ENCODE peak calls at places on chromosome 2, in six cellular contexts. E is lung; J is iPS DF 6.9; M is brain microvascular endothelial cell; L is mucosa of descending colon; K is CD8-positive, alpha-beta memory T cell. I is an unnamed sample. For H3K36me3, the result is how much of the 10 kb centered on the place peaks cover.

GRCh38 chr2:28981016-28981441 is at the start of gene TOGARAM2:
- DNase-seq in E (peak), J (no peak), M (peak), L (peak), K (no peak), I (no peak)

GRCh38 chr2:106107509-106108131 is 86.5 kb downstream of the UXS1 start:
- DNase-seq in E (no peak), J (no peak), M (peak), L (no peak), K (no peak), I (no peak)

GRCh38 chr2:10043256-10043905 is at the start of gene KLF11:
- DNase-seq in E (peak), J (no peak), M (peak), L (peak), K (peak), I (peak)

GRCh38 chr2:11348209-11348749 is 3.8 kb upstream of the ROCK2 start:
- DNase-seq in E (no peak), J (no peak), M (no peak), L (no peak), K (no peak), I (no peak)

GRCh38 chr2:4675295-4675694 is 971.9 kb downstream of the DCDC2C start:
- DNase-seq in E (no peak), J (no peak), M (no peak), L (no peak), K (no peak), I (no peak)

GRCh38 chr2:196324212-196324611 is 152.8 kb upstream of the STK17B start:
- DNase-seq in E (no peak), J (no peak), M (no peak), L (no peak), K (no peak), I (no peak)

GRCh38 chr2:10638093-10638492 is 51.7 kb downstream of the NOL10 start:
- DNase-seq in E (no peak), J (no peak), M (no peak), L (no peak), K (no peak), I (no peak)

GRCh38 chr2:128091691-128092050 is 671 bp downstream of the UGGT1 start:
- DNase-seq in E (no peak), J (no peak), M (no peak), L (peak), K (no peak), I (no peak)

GRCh38 chr2:66233981-66234380 is 200.9 kb upstream of the MEIS1 start:
- DNase-seq in E (no peak), J (no peak), M (no peak), L (no peak), K (no peak), I (no peak)

GRCh38 chr2:66235408-66235807 is 199.5 kb upstream of the MEIS1 start:
- DNase-seq in E (no peak), J (no peak), M (no peak), L (no peak), K (no peak), I (no peak)

GRCh38 chr2:66237470-66238354 is 197.2 kb upstream of the MEIS1 start:
- DNase-seq in E (no peak), J (no peak), M (no peak), L (no peak), K (no peak), I (no peak)

GRCh38 chr2:66236816-66237469 is 198.0 kb upstream of the MEIS1 start:
- DNase-seq in E (no peak), J (no peak), M (no peak), L (no peak), K (no peak), I (no peak)

DNA sequence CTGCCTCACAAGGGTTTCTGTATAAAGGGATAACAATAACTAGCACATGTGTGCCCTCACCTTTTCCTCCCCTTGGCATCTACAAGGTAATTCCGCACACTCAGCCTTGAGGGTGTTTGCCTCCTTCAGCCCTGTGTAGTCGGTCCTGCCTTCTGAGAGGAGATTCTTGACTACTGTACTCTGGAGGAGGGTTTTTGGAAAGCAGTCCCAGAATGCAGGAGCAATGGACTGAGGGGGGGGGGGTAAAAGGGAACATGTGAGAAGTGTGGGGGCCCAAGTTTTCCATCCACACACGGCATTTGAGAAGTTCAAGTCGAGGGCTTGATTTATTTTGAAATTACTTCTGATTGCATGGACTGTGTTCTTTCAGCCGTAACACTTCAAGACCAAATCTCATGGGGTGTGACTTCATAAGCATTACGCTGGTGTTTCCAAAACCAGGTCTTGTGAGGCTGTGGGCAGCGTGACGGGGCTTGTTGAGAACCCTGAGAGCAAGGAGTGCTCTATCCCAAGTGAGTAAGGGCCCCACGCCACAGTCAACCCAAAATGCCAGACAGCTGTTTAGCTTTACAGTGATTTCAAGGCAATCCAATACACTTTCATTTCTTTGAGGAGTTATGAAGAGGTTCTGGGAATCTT is 198.7 kb upstream of the MEIS1 start:
- DNase-seq in E (no peak), J (no peak), M (no peak), L (no peak), K (no peak), I (peak)
- H3K36me3 ChIP-seq in E (under half), J (under half), M (under half), L (under half), K (under half), I (under half)

GRCh38 chr2:150690870-150691269 is 203.4 kb upstream of the RND3 start:
- DNase-seq in E (no peak), J (no peak), M (no peak), L (no peak), K (no peak), I (no peak)

GRCh38 chr2:150689600-150689999 is 202.1 kb upstream of the RND3 start:
- DNase-seq in E (no peak), J (no peak), M (no peak), L (no peak), K (no peak), I (no peak)

GRCh38 chr2:150686391-150686790 is 198.9 kb upstream of the RND3 start:
- DNase-seq in E (no peak), J (no peak), M (no peak), L (no peak), K (no peak), I (no peak)

GRCh38 chr2:150690261-150690660 is 202.8 kb upstream of the RND3 start:
- DNase-seq in E (no peak), J (no peak), M (no peak), L (no peak), K (no peak), I (no peak)

DNA sequence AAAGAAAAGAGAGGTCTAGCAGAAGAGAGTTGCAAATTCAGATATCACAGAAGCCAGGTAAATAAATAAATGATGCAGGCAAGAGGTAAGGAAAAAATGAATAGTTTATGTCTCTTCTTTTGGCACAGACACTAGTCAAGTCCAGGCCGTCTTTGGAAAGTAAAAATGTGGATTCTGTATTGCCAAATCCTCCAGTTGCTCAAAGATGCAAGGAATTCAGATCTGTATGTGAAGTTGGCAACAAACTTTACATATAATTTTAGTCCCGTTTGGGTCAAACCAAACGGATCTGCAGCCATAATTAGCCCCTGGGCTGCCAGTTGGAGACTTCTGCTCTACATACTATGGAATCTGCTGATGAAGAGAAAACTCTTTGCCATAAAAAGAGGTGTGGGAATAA is 200.5 kb upstream of the RND3 start:
- DNase-seq in E (no peak), J (no peak), M (no peak), L (no peak), K (no peak), I (no peak)
- H3K36me3 ChIP-seq in E (under half), J (under half), M (under half), L (under half), K (under half), I (under half)

GRCh38 chr2:73223821-73224220 is 9.2 kb downstream of the PRADC1 start:
- DNase-seq in E (no peak), J (no peak), M (no peak), L (no peak), K (no peak), I (no peak)
- H3K36me3 ChIP-seq in E (half or more), J (under half), M (under half), L (under half), K (under half), I (under half)

DNA sequence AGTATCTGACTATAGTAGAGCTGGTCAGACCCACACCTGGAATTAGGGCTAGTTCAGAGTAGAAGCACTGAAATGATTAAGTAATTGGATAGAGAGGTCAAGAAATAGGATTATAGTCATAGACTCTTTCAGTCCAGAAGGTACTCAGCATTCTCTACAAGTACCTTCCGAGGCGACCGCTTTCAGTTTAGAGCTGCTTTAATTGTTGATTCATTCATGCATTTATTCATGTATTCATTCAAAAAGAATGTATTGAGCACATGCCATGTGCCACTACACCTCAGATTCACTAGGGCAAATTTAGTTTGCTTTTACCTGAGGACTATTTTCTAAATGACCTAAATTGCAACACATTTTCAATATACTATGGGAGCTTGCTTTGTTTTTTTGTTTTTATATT is 48.7 kb downstream of the CRIM1 start:
- DNase-seq in E (no peak), J (no peak), M (peak), L (no peak), K (no peak), I (no peak)
- H3K36me3 ChIP-seq in E (under half), J (under half), M (under half), L (under half), K (under half), I (under half)

DNA sequence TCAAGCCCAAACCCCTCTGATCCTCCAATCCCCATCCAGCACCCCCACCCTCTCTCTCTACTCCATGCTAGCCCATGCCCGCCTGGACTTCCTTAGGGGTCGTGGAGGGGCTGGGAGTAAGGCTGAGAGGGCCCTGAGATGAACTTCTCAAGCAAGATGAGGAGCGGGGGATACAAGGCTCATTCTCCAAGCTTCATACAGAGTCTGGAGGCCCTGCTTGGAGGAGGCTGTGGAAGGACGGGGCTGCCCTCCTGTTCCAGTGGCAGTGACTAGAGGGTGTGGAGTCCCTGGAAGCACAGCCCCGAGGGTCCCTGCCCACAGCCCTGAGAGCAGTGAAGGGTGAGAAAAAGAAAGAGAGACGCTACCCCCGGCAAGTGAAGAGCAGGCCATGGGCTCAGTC is 45.6 kb downstream of the EMX1 start:
- DNase-seq in E (no peak), J (no peak), M (no peak), L (no peak), K (no peak), I (no peak)
- H3K36me3 ChIP-seq in E (under half), J (under half), M (under half), L (under half), K (under half), I (under half)

I was measured in psoas muscle.